ENCODE peak calls at places on chromosomes 1 and 21, in four cellular contexts. H, R, D and F are unnamed samples.

GRCh38 chr1:213452504-213452903 is 401.5 kb downstream of the RPS6KC1 start:
- DNase-seq in R (no peak), D (no peak), H (no peak), F (no peak)

GRCh38 chr1:245311887-245312286 is 157.1 kb downstream of the KIF26B start:
- DNase-seq in H (peak; percentile 11), R (no peak), D (no peak), F (no peak)

GRCh38 chr1:202811296-202812175 is 782 bp downstream of the PCAT6 start:
- DNase-seq in H (peak; percentile 52), R (peak; percentile 40), D (no peak), F (no peak)

GRCh38 chr1:155044812-155045690 is 6.1 kb upstream of the ADAM15 start:
- DNase-seq in D (peak; percentile 79), H (peak; percentile 79), R (peak; percentile 77), F (peak; percentile 88)

GRCh38 chr21:37937668-37938067 is 21.4 kb upstream of the KCNJ6 start:
- DNase-seq in R (no peak), D (no peak), H (no peak), F (no peak)

GRCh38 chr1:181141431-181141910 is 53.0 kb downstream of the IER5 start:
- DNase-seq in D (peak; percentile 43), R (no peak), H (peak; percentile 73), F (no peak)

GRCh38 chr1:177820213-177820612 is 149.6 kb downstream of the SEC16B start:
- DNase-seq in D (no peak), R (no peak), H (no peak), F (no peak)

GRCh38 chr1:172762087-172762486 is 103.2 kb downstream of the FASLG start:
- DNase-seq in H (no peak), D (no peak), R (no peak), F (no peak)

GRCh38 chr1:226870323-226871046 is at the start of gene PSEN2:
- DNase-seq in D (peak; percentile 51), H (peak; percentile 65), R (peak; percentile 55), F (peak; percentile 61)

GRCh38 chr1:248421384-248421783 is 18.5 kb downstream of the OR2T1 start:
- DNase-seq in H (peak; percentile 4), D (no peak), R (no peak), F (peak; percentile 4)

GRCh38 chr21:23111070-23111605 is 2112.9 kb downstream of the NCAM2 start:
- DNase-seq in D (no peak), R (no peak), H (no peak), F (no peak)

GRCh38 chr1:244173765-244174164 is 122.7 kb downstream of the ZBTB18 start:
- DNase-seq in H (no peak), D (no peak), R (no peak), F (no peak)
- TF ChIP-seq MAX in H (no peak), D (no peak), R (no peak), F (no peak)

GRCh38 chr1:186214816-186215215 is 160.2 kb downstream of the TPR start:
- DNase-seq in D (no peak), R (no peak), H (no peak), F (no peak)

GRCh38 chr1:186218661-186219352 is 156.2 kb downstream of the TPR start:
- DNase-seq in R (no peak), H (no peak), D (no peak), F (no peak)

GRCh38 chr1:186220911-186221310 is 154.1 kb downstream of the TPR start:
- DNase-seq in R (no peak), D (no peak), H (no peak), F (no peak)

GRCh38 chr1:186225089-186225488 is 150.0 kb downstream of the TPR start:
- DNase-seq in R (no peak), D (no peak), H (peak; percentile 13), F (no peak)

DNA sequence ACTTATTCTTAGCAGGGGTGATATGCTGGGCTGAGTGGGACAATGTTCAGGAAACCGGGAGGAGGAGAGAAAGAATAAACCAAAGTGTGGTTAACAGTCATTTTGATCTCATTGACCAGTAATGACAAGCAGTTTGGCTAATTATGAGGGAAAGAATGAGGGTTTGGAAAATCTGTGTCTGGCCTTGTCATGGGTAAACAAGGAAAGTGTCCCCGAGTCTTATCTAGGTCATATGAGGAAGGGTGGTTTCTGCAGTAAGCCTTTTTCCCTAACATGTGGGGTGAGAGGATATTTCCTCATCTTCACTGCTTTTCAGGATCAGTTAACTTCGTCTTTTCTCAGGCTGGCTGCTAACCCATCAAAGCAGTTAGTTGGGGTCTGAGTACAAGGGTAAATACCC is 155.0 kb downstream of the TPR start:
- DNase-seq in H (no peak), D (no peak), R (no peak), F (no peak)
- TF ChIP-seq MAX in H (no peak), D (no peak), R (no peak), F (no peak)

GRCh38 chr1:27346991-27347627 is 5.3 kb downstream of the SYTL1 start:
- DNase-seq in R (no peak), H (no peak), D (no peak), F (no peak)
- TF ChIP-seq MAX in R (no peak), H (no peak), D (no peak), F (no peak)

DNA sequence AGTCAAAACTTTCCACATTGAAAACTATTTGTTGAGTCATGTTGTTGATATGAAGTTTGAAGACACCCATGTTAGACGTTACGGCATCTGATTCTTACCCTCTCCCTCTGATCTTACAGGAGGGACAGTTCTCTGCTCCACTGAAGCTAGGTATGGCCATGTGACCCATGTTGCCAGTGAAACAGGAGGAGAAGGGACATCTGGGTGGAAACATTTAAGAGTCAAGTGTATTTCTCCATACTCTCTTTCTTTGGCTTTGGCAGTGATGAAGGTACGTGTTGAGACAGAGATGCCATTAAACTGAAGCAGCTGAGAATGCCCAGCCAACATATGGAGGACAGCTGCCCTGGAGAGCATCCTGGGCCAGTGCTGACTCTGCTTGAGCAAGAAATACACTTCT is 198.4 kb upstream of the PTGFR start:
- DNase-seq in R (no peak), D (no peak), H (no peak), F (no peak)
- TF ChIP-seq MAX in R (no peak), D (no peak), H (no peak), F (no peak)

GRCh38 chr21:15687208-15687607 is 42.6 kb upstream of the USP25 start:
- DNase-seq in H (peak; percentile 1), D (no peak), R (no peak), F (no peak)
- TF ChIP-seq MAX in H (no peak), D (no peak), R (no peak), F (no peak)

GRCh38 chr1:244214009-244214967 is 163.2 kb downstream of the ZBTB18 start:
- DNase-seq in H (peak; percentile 49), R (peak; percentile 35), D (peak; percentile 98), F (peak; percentile 86)
- TF ChIP-seq MAX in H (no peak), R (no peak), D (no peak), F (peak; percentile 60)

DNA sequence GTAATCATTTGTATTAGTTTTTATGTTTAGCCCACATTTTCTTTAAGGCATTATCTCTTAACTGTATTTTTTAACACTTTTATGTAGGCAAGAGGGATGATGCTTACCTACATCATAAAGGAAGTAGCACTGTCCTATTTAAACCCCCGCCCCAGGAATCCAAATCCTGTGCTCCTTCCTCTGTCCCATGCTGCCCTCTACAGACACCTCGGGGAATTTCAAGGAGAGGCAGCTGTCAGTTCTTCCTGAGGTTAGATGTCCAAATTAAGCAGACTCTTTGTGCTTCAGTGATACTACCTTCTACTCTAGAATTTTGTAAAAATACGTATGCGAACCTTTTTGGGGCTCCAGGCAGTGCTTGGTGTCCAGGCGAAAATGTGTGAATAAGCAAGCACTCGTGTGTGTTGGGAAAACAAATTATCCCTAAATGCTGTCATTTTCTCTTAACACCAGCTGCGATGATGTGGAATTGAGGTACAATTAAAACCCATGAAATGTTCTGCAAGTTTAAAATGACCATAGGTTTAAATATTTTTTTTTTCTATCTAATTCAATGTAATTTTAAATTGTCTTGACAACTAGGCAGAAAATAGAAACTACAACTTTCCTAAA is 19.2 kb downstream of the CRCT1 start:
- DNase-seq in H (peak; percentile 62), D (peak; percentile 36), R (peak; percentile 22), F (peak; percentile 33)
- TF ChIP-seq MAX in H (no peak), D (no peak), R (no peak), F (no peak)

DNA sequence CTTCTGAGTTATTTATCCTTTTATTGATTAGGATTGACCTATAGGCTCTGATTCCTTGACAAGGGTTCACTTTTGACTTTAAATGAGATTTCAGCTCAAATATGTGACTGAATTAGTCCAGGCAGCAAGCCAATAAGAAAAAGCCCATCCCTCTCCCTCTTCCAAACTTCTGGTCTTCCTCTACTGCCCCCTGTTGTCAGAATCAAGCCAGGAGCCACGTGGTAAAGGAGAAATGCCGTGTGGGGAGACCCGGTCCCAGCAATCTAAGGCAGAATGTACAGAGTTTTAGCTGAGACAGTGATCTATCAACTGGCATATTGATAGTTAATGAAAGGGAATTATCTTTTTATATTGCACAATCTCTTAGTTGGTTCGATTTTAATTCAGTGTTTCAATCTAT is 5.2 kb downstream of the ADAMTS5 start:
- DNase-seq in D (no peak), R (peak; percentile 62), H (peak; percentile 23), F (no peak)
- TF ChIP-seq MAX in D (no peak), R (peak; percentile 74), H (peak; percentile 71), F (no peak)